ENCODE peak calls at places on chromosome 13, in eight cellular contexts. W is mesendoderm; Q is tibial nerve; S is naive thymus-derived CD4-positive, alpha-beta T cell; X is aorta; D is breast epithelium; F is psoas muscle; R is CD4-positive, alpha-beta memory T cell. M is an unnamed sample.

GRCh38 chr13:47277774-47278173 is 380.9 kb upstream of the HTR2A start:
- DNase-seq in W (no peak), Q (no peak), S (no peak), X (no peak), D (no peak), F (no peak), R (no peak), M (no peak)

GRCh38 chr13:99331881-99332293 is 24.7 kb upstream of the GPR183 start:
- DNase-seq in W (no peak), Q (no peak), S (no peak), X (no peak), D (no peak), F (no peak), R (no peak), M (no peak)

GRCh38 chr13:76148926-76149325 is 512.8 kb downstream of the LMO7 start:
- DNase-seq in W (peak; percentile 4), Q (no peak), S (no peak), X (no peak), D (no peak), F (no peak), R (no peak), M (no peak)

GRCh38 chr13:43057653-43058317 is 34.4 kb downstream of the DNAJC15 start:
- DNase-seq in W (peak; percentile 82), Q (no peak), S (peak; percentile 84), X (no peak), D (no peak), F (no peak), R (peak; percentile 60), M (no peak)

GRCh38 chr13:91719033-91719432 is 320.6 kb downstream of the GPC5 start:
- DNase-seq in W (peak; percentile 31), Q (no peak), S (no peak), X (no peak), D (no peak), F (peak; percentile 9), R (no peak), M (no peak)

GRCh38 chr13:43804461-43805070 is 17.8 kb upstream of the ENOX1 start:
- DNase-seq in W (peak; percentile 53), Q (no peak), S (peak; percentile 7), X (no peak), D (no peak), F (no peak), R (peak; percentile 38), M (no peak)

GRCh38 chr13:79503473-79504017 is 22.6 kb downstream of the NDFIP2 start:
- DNase-seq in W (no peak), Q (no peak), S (no peak), X (no peak), D (no peak), F (no peak), R (no peak), M (no peak)

GRCh38 chr13:39023316-39023715 is 14.6 kb downstream of the PROSER1 start:
- DNase-seq in W (peak; percentile 84), Q (no peak), S (no peak), X (no peak), D (no peak), F (no peak), R (no peak), M (no peak)

GRCh38 chr13:98957731-98958442 is 20.0 kb downstream of the DOCK9 start:
- DNase-seq in W (no peak), Q (no peak), S (no peak), X (no peak), D (no peak), F (no peak), R (no peak), M (no peak)

GRCh38 chr13:60327551-60327950 is 69.5 kb upstream of the TDRD3 start:
- DNase-seq in W (no peak), Q (no peak), S (no peak), X (no peak), D (no peak), F (no peak), R (no peak), M (no peak)

GRCh38 chr13:45055198-45055901 is 65.0 kb upstream of the GTF2F2 start:
- DNase-seq in W (no peak), Q (no peak), S (no peak), X (no peak), D (no peak), F (no peak), R (no peak), M (no peak)

GRCh38 chr13:67554296-67554695 is 324.2 kb upstream of the PCDH9 start:
- DNase-seq in W (no peak), Q (no peak), S (no peak), X (no peak), D (no peak), F (no peak), R (no peak), M (no peak)

GRCh38 chr13:87274209-87274819 is 396.9 kb upstream of the SLITRK5 start:
- DNase-seq in W (peak; percentile 77), Q (no peak), S (no peak), X (no peak), D (no peak), F (no peak), R (peak; percentile 9), M (peak; percentile 34)

GRCh38 chr13:107865643-107866006 is 349.7 kb downstream of the LIG4 start:
- DNase-seq in W (no peak), Q (no peak), S (no peak), X (no peak), D (no peak), F (no peak), R (no peak), M (no peak)

GRCh38 chr13:98495627-98496238 is 81.2 kb downstream of the STK24 start:
- DNase-seq in W (no peak), Q (no peak), S (no peak), X (no peak), D (no peak), F (no peak), R (no peak), M (no peak)

GRCh38 chr13:76717092-76717491 is 169.1 kb downstream of the KCTD12 start:
- DNase-seq in W (no peak), Q (no peak), S (no peak), X (no peak), D (no peak), F (no peak), R (no peak), M (no peak)

GRCh38 chr13:40764587-40765403 is 6.2 kb downstream of the MRPS31 start:
- DNase-seq in W (no peak), Q (no peak), S (no peak), X (no peak), D (no peak), F (no peak), R (no peak), M (no peak)

GRCh38 chr13:48188129-48188528 is 44.9 kb upstream of the ITM2B start:
- DNase-seq in W (no peak), Q (no peak), S (no peak), X (no peak), D (no peak), F (no peak), R (no peak), M (no peak)

GRCh38 chr13:30551194-30551593 is 66.5 kb upstream of the USPL1 start:
- DNase-seq in W (peak; percentile 64), Q (no peak), S (peak; percentile 28), X (no peak), D (no peak), F (no peak), R (peak; percentile 20), M (no peak)

GRCh38 chr13:24050292-24050711 is 110.2 kb upstream of the SPATA13 start:
- DNase-seq in W (no peak), Q (no peak), S (no peak), X (peak; percentile 73), D (peak; percentile 49), F (peak; percentile 28), R (no peak), M (peak; percentile 53)

GRCh38 chr13:25114220-25114619 is 18.3 kb downstream of the PABPC3 start:
- DNase-seq in W (peak; percentile 90), Q (peak; percentile 26), S (no peak), X (peak; percentile 55), D (peak; percentile 36), F (peak; percentile 43), R (peak; percentile 23), M (peak; percentile 45)

GRCh38 chr13:33322965-33323668 is 37.6 kb upstream of the STARD13 start:
- DNase-seq in W (no peak), Q (no peak), S (no peak), X (no peak), D (no peak), F (no peak), R (no peak), M (no peak)
- H3K27ac ChIP-seq in W (no peak overlapping the region), Q (peak overlapping the region; percentile 85), S (no peak overlapping the region), X (peak overlapping the region; percentile 76), D (peak overlapping the region; percentile 36), F (no peak overlapping the region), R (no peak overlapping the region), M (no peak overlapping the region)

GRCh38 chr13:113545931-113546516 is 38.5 kb upstream of the TFDP1 start:
- DNase-seq in W (no peak), Q (no peak), S (no peak), X (no peak), D (no peak), F (no peak), R (no peak), M (no peak)
- H3K27ac ChIP-seq in W (no peak overlapping the region), Q (peak overlapping the region; percentile 80), S (no peak overlapping the region), X (no peak overlapping the region), D (peak overlapping the region; percentile 84), F (no peak overlapping the region), R (no peak overlapping the region), M (no peak overlapping the region)

GRCh38 chr13:33520480-33520839 is 234.9 kb upstream of the STARD13 start:
- DNase-seq in W (no peak), Q (no peak), S (no peak), X (no peak), D (no peak), F (no peak), R (no peak), M (no peak)
- H3K27ac ChIP-seq in W (no peak overlapping the region), Q (no peak overlapping the region), S (no peak overlapping the region), X (peak overlapping the region; percentile 42), D (peak overlapping the region; percentile 3), F (no peak overlapping the region), R (no peak overlapping the region), M (no peak overlapping the region)

DNA sequence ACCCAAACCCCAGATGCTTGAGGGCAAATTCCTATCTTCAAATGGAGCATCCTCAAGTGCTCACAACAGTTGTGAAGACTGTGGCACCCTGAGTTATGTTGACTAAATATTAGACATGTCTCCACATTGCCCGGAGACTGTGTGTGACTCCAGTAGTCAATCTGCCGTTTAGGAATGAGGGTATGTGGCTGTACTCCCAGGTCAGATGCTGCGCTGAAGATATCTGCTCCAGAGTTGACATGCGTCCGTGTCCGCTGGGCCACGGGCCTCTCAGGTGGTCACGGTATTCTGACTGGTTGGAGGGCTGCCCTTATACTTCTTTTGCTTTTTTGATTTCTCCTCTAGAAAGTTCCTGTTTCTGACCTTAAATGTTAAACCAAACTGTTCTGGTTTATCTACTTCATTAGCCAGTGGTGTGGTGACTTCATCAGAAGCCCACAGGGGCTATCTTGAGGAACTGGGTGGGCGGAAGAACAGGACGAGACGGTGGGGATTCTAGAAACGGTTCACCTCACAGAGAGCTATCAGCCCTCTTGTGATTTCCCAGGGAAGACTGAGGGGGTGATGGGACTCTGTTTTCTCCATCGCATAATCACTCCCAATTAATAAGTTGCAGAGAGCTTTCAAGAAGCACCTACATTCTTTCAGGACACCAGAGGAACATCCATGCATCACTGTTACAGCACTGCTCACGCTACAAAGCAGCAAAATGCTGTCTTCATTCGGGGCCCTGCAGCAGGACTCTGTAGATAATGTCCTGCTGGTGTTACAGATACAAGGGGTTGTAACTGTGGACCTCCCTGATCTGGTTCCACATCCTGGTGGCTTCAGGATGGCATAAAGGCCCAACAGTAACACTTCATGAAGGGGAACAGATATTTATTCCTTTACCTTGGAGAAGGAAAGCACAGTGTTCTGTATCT is 1.3 kb upstream of the LCP1 start:
- DNase-seq in W (no peak), Q (no peak), S (no peak), X (no peak), D (no peak), F (no peak), R (no peak), M (no peak)
- H3K27ac ChIP-seq in W (no peak overlapping the region), Q (no peak overlapping the region), S (peak overlapping the region; percentile 82), X (no peak overlapping the region), D (peak overlapping the region; percentile 53), F (no peak overlapping the region), R (peak overlapping the region; percentile 89), M (no peak overlapping the region)

GRCh38 chr13:100674848-100675659 is 459 bp upstream of the TMTC4 start:
- DNase-seq in W (peak; percentile 98), Q (peak; percentile 99), S (peak; percentile 97), X (peak; percentile 100), D (peak; percentile 98), F (peak; percentile 99), R (peak; percentile 98), M (peak; percentile 100)
- H3K27ac ChIP-seq in W (no peak overlapping the region), Q (peak overlapping the region; percentile 90), S (peak overlapping the region; percentile 84), X (peak overlapping the region; percentile 65), D (peak overlapping the region; percentile 84), F (peak overlapping the region; percentile 84), R (peak overlapping the region; percentile 73), M (peak overlapping the region; percentile 84)

M was measured in caudate nucleus.